ENCODE peak calls at places on chromosomes 16 and 17, in seven cellular contexts. S is naive thymus-derived CD8-positive, alpha-beta T cell; N is activated CD4-positive, alpha-beta T cell treated with anti-CD3 and anti-CD28 coated beads, Interleukin-2, amount 10 ng/mL, durations not matched to agents 7 days and 5 days; J is stimulated activated CD4-positive, alpha-beta T cell treated with anti-CD3 and anti-CD28 coated beads, Interleukin-2, amount 100 ng/mL, for 48 hours; T is right atrium auricular region; P is transverse colon; D is Kasumi-1. F is an unnamed sample.
A peak's percentile ranks its signal among the peaks of the same experiment; 100 is the strongest.

GRCh38 chr17:28372945-28373274 is 1.4 kb downstream of the SARM1 start:
- DNase-seq in S (no peak), N (no peak), J (no peak), T (no peak), P (no peak), D (no peak), F (no peak)

GRCh38 chr16:22977294-22977697 is 163.3 kb downstream of the HS3ST2 start:
- DNase-seq in S (no peak), N (no peak), J (no peak), T (no peak), P (no peak), D (no peak), F (no peak)

GRCh38 chr16:2471653-2472487 is 773 bp downstream of the NTN3 start:
- DNase-seq in S (no peak), N (no peak), J (no peak), T (no peak), P (no peak), D (no peak), F (no peak)

GRCh38 chr16:20271893-20272292 is 55.4 kb downstream of the GP2 start:
- DNase-seq in S (no peak), N (no peak), J (no peak), T (no peak), P (no peak), D (no peak), F (no peak)

GRCh38 chr17:17495448-17496188 is 577 bp downstream of the RASD1 start:
- DNase-seq in S (no peak), N (peak; percentile 38), J (peak; percentile 7), T (peak; percentile 60), P (peak; percentile 33), D (no peak), F (no peak)

GRCh38 chr17:65231086-65231485 is 93.9 kb downstream of the RGS9 start:
- DNase-seq in S (no peak), N (no peak), J (no peak), T (no peak), P (no peak), D (peak; percentile 50), F (no peak)

GRCh38 chr17:65690626-65691310 is 129.3 kb upstream of the AXIN2 start:
- DNase-seq in S (no peak), N (peak; percentile 9), J (no peak), T (no peak), P (no peak), D (no peak), F (no peak)

GRCh38 chr16:67529639-67530012 is 997 bp downstream of the RIPOR1 start:
- DNase-seq in S (no peak), N (no peak), J (no peak), T (no peak), P (no peak), D (no peak), F (no peak)

GRCh38 chr16:72963921-72964320 is 84.0 kb downstream of the ZFHX3 start:
- DNase-seq in S (no peak), N (no peak), J (no peak), T (no peak), P (no peak), D (no peak), F (no peak)

GRCh38 chr16:47713225-47713595 is 252.1 kb downstream of the PHKB start:
- DNase-seq in S (no peak), N (no peak), J (peak; percentile 3), T (no peak), P (no peak), D (no peak), F (peak; percentile 13)

GRCh38 chr16:17374668-17375255 is 96.0 kb downstream of the XYLT1 start:
- DNase-seq in S (no peak), N (no peak), J (no peak), T (no peak), P (no peak), D (no peak), F (no peak)

GRCh38 chr16:85291302-85292148 is 179.3 kb upstream of the CIBAR2 start:
- DNase-seq in S (no peak), N (no peak), J (no peak), T (no peak), P (peak; percentile 68), D (no peak), F (no peak)

GRCh38 chr17:2701161-2701995 is 10.2 kb downstream of the CLUH start:
- DNase-seq in S (no peak), N (no peak), J (no peak), T (no peak), P (no peak), D (no peak), F (peak; percentile 23)

GRCh38 chr16:5490499-5490898 is 392.9 kb upstream of the EEF2KMT start:
- DNase-seq in S (no peak), N (peak; percentile 13), J (peak; percentile 17), T (no peak), P (peak; percentile 69), D (no peak), F (no peak)

GRCh38 chr17:29510953-29511352 is 55.9 kb downstream of the ABHD15 start:
- DNase-seq in S (no peak), N (no peak), J (no peak), T (no peak), P (no peak), D (no peak), F (no peak)

GRCh38 chr17:29565643-29566472 is 979 bp downstream of the ABHD15 start:
- DNase-seq in S (no peak), N (peak; percentile 69), J (peak; percentile 48), T (peak; percentile 60), P (peak; percentile 71), D (peak; percentile 30), F (peak; percentile 52)

GRCh38 chr16:89721644-89722391 is 481 bp downstream of the ZNF276 start:
- DNase-seq in S (peak; percentile 87), N (peak; percentile 92), J (peak; percentile 64), T (no peak), P (peak; percentile 83), D (peak; percentile 75), F (no peak)

GRCh38 chr17:16477255-16477654 is 14.7 kb downstream of the LRRC75A start:
- DNase-seq in S (no peak), N (no peak), J (no peak), T (peak; percentile 67), P (peak; percentile 37), D (no peak), F (no peak)

GRCh38 chr17:28612936-28613872 is 781 bp downstream of the RSKR start:
- DNase-seq in S (peak; percentile 7), N (peak; percentile 39), J (no peak), T (no peak), P (peak; percentile 21), D (peak; percentile 19), F (no peak)

GRCh38 chr16:23905027-23905426 is 69.2 kb downstream of the PRKCB start:
- DNase-seq in S (no peak), N (no peak), J (no peak), T (no peak), P (peak; percentile 21), D (no peak), F (no peak)

GRCh38 chr17:55198690-55199370 is 65.9 kb upstream of the HLF start:
- DNase-seq in S (no peak), N (no peak), J (no peak), T (no peak), P (no peak), D (no peak), F (no peak)

GRCh38 chr16:9054460-9054859 is 37.0 kb upstream of the HAPSTR1 start:
- DNase-seq in S (no peak), N (no peak), J (no peak), T (no peak), P (no peak), D (no peak), F (no peak)

GRCh38 chr16:4402439-4403132 is 13.8 kb downstream of the CORO7 start:
- DNase-seq in S (peak; percentile 39), N (peak; percentile 67), J (peak; percentile 65), T (peak; percentile 82), P (peak; percentile 85), D (peak; percentile 30), F (peak; percentile 97)

GRCh38 chr17:31674717-31675349 is 184.2 kb downstream of the COPRS start:
- DNase-seq in S (no peak), N (no peak), J (no peak), T (no peak), P (no peak), D (no peak), F (no peak)

GRCh38 chr17:4530799-4531730 is 24.1 kb downstream of the MYBBP1A start:
- DNase-seq in S (no peak), N (no peak), J (no peak), T (no peak), P (no peak), D (no peak), F (no peak)

GRCh38 chr17:75576661-75577060 is 10.9 kb upstream of the MYO15B start:
- DNase-seq in S (no peak), N (no peak), J (no peak), T (no peak), P (peak; percentile 59), D (no peak), F (no peak)